ENCODE peak calls at places on chromosomes 13 and 19, in eight cellular contexts. Y is tibial nerve; B is heart right ventricle; N is body of pancreas; Z is cardiac muscle cell; X is astrocyte; P is CD8-positive, alpha-beta T cell; A is PC-9. J is an unnamed sample. For H3K4me1, the result is how much of the 10 kb centered on the place peaks cover.

GRCh38 chr13:47087841-47088240 is 191.0 kb upstream of the HTR2A start:
- DNase-seq in Y (no peak), B (no peak), N (no peak), Z (peak), X (peak), P (no peak), A (no peak), J (no peak)

GRCh38 chr13:104773775-104774174 is 1707.6 kb upstream of the SLC10A2 start:
- DNase-seq in Y (no peak), B (no peak), N (no peak), Z (peak), X (peak), P (no peak), A (no peak), J (no peak)

GRCh38 chr13:20721454-20722357 is 18.2 kb downstream of the IL17D start:
- DNase-seq in Y (no peak), B (peak), N (peak), Z (peak), X (peak), P (peak), A (peak), J (no peak)

GRCh38 chr19:14478113-14478545 is 3.0 kb upstream of the PTGER1 start:
- DNase-seq in Y (no peak), B (no peak), N (no peak), Z (no peak), X (no peak), P (no peak), A (no peak), J (no peak)

GRCh38 chr19:30666301-30666803 is 294.2 kb downstream of the ZNF536 start:
- DNase-seq in Y (no peak), B (peak), N (peak), Z (peak), X (no peak), P (peak), A (peak), J (no peak)

GRCh38 chr19:56839665-56840451 is 668 bp downstream of the PEG3 start:
- DNase-seq in Y (peak), B (peak), N (peak), Z (peak), X (no peak), P (peak), A (no peak), J (peak)

GRCh38 chr19:53538378-53539109 is 599 bp downstream of the ZNF331 start:
- DNase-seq in Y (no peak), B (peak), N (no peak), Z (no peak), X (no peak), P (no peak), A (peak), J (no peak)

GRCh38 chr13:75963318-75963717 is 327.2 kb downstream of the LMO7 start:
- DNase-seq in Y (no peak), B (no peak), N (no peak), Z (no peak), X (no peak), P (no peak), A (no peak), J (no peak)

GRCh38 chr13:28321751-28322150 is 173.2 kb downstream of the FLT1 start:
- DNase-seq in Y (no peak), B (no peak), N (no peak), Z (no peak), X (no peak), P (no peak), A (no peak), J (no peak)

GRCh38 chr13:78608705-78609463 is 5.5 kb upstream of the POU4F1 start:
- DNase-seq in Y (no peak), B (no peak), N (peak), Z (no peak), X (no peak), P (no peak), A (no peak), J (no peak)

GRCh38 chr19:7560271-7560670 is 24.8 kb downstream of the PNPLA6 start:
- DNase-seq in Y (no peak), B (no peak), N (no peak), Z (no peak), X (no peak), P (no peak), A (no peak), J (no peak)

GRCh38 chr13:112983428-112984196 is 14.6 kb downstream of the MCF2L start:
- DNase-seq in Y (no peak), B (peak), N (no peak), Z (no peak), X (no peak), P (no peak), A (peak), J (no peak)

GRCh38 chr13:108929532-108929931 is 300.1 kb downstream of the MYO16 start:
- DNase-seq in Y (no peak), B (no peak), N (no peak), Z (peak), X (no peak), P (no peak), A (no peak), J (no peak)

GRCh38 chr19:48997972-48998371 is 4.3 kb downstream of the RUVBL2 start:
- DNase-seq in Y (no peak), B (no peak), N (peak), Z (peak), X (no peak), P (peak), A (peak), J (no peak)

GRCh38 chr19:41734585-41734984 is 20.7 kb upstream of the CEACAM6 start:
- DNase-seq in Y (no peak), B (no peak), N (no peak), Z (no peak), X (no peak), P (no peak), A (peak), J (no peak)

GRCh38 chr19:17158584-17158983 is 56.6 kb upstream of the USE1 start:
- DNase-seq in Y (no peak), B (no peak), N (no peak), Z (no peak), X (no peak), P (no peak), A (no peak), J (no peak)

GRCh38 chr19:41646589-41647204 is 19.8 kb upstream of the CEACAM4 start:
- DNase-seq in Y (no peak), B (peak), N (peak), Z (peak), X (no peak), P (no peak), A (no peak), J (no peak)

GRCh38 chr19:47047931-47048399 is 459 bp downstream of the TMEM160 start:
- DNase-seq in Y (peak), B (peak), N (peak), Z (peak), X (peak), P (peak), A (peak), J (peak)

GRCh38 chr19:5958074-5958850 is 19.7 kb downstream of the RANBP3 start:
- DNase-seq in Y (no peak), B (no peak), N (no peak), Z (no peak), X (no peak), P (no peak), A (no peak), J (no peak)

GRCh38 chr19:13441810-13442512 is 64.3 kb downstream of the CACNA1A start:
- DNase-seq in Y (no peak), B (peak), N (peak), Z (peak), X (peak), P (peak), A (peak), J (no peak)

GRCh38 chr13:53398051-53398450 is 369.4 kb downstream of the OLFM4 start:
- DNase-seq in Y (no peak), B (no peak), N (no peak), Z (no peak), X (no peak), P (no peak), A (no peak), J (no peak)

GRCh38 chr19:16327131-16327450 is 2.5 kb downstream of the KLF2 start:
- DNase-seq in Y (no peak), B (no peak), N (no peak), Z (no peak), X (no peak), P (no peak), A (no peak), J (no peak)

GRCh38 chr19:56301886-56302620 is 12.6 kb downstream of the ZSCAN5A start:
- DNase-seq in Y (no peak), B (no peak), N (no peak), Z (no peak), X (no peak), P (no peak), A (no peak), J (no peak)

GRCh38 chr19:31300406-31300805 is 48.8 kb downstream of the TSHZ3 start:
- DNase-seq in Y (no peak), B (no peak), N (no peak), Z (no peak), X (no peak), P (no peak), A (no peak), J (no peak)

GRCh38 chr19:23896912-23897311 is 17.8 kb upstream of the ZNF726 start:
- DNase-seq in Y (no peak), B (no peak), N (no peak), Z (no peak), X (no peak), P (no peak), A (no peak), J (no peak)

GRCh38 chr13:28037399-28037798 is 48.9 kb upstream of the URAD start:
- DNase-seq in Y (no peak), B (no peak), N (no peak), Z (no peak), X (no peak), P (no peak), A (no peak), J (no peak)

GRCh38 chr13:69425235-69425634 is 682.4 kb upstream of the ATXN8OS start:
- DNase-seq in Y (no peak), B (no peak), N (no peak), Z (no peak), X (no peak), P (no peak), A (no peak), J (no peak)

GRCh38 chr13:106661236-106661635 is 93.3 kb upstream of the ARGLU1 start:
- DNase-seq in Y (no peak), B (no peak), N (no peak), Z (no peak), X (no peak), P (no peak), A (no peak), J (no peak)

GRCh38 chr19:5903502-5904301 is at the start of gene NDUFA11:
- DNase-seq in Y (peak), B (peak), N (peak), Z (peak), X (no peak), P (peak), A (peak), J (peak)

GRCh38 chr13:63184693-63185092 is 1769.0 kb upstream of the PCDH20 start:
- DNase-seq in Y (no peak), B (no peak), N (no peak), Z (peak), X (peak), P (no peak), A (peak), J (no peak)

GRCh38 chr13:39777527-39778061 is 122.1 kb downstream of the COG6 start:
- DNase-seq in Y (no peak), B (no peak), N (no peak), Z (peak), X (peak), P (no peak), A (peak), J (no peak)

GRCh38 chr19:11324079-11324661 is 15.3 kb downstream of the RAB3D start:
- DNase-seq in Y (peak), B (peak), N (peak), Z (peak), X (peak), P (no peak), A (peak), J (peak)

GRCh38 chr13:20983386-20983785 is 78.0 kb downstream of the LATS2 start:
- DNase-seq in Y (no peak), B (no peak), N (no peak), Z (no peak), X (no peak), P (no peak), A (no peak), J (no peak)

DNA sequence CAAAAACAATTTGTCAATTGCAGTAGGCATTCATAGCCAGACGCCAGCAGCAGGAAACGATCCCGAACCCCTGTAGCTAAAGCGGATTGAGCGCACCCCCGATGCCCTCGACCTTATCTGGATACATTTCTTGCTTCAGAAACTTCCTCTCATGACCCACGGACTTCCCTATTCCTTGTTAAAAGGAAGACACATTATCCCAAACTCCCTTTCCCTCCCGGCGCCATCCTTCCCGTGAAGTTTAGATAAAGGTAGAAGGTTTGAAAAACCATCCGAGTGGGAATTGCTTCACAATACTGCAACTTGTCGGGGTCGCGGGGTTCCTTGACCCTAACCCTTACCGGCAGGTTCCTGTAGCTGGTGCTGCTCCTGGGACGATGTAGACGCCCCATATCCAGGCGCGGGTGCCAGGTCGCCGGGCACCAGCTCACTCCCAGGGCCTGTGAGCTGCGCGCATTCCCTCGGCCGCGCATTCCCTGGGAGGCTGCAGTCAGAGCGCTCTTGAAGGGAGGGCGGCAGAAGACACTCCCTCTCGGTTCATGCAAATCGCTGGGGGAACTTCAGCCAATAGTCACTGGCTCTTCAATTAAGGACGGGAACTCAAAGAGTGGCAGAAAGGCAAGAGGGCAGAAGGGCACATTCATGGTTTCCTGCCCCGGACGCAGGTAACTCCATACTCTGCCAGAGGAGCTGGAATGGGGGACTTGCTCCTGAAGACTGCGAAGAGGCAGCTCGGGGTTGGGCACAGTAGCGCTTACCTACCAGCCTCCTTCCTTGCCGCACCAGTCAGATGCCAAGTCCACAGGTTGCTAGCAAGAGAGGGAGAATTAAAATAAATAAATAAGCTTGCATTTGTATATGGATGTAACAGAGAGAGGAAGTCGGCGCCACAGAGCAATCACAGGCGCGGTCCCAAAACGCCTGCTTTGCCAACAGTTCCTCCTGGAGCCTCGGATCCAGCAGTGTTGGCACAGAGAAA is 674 bp downstream of the PCDH20 start:
- DNase-seq in Y (no peak), B (peak), N (peak), Z (peak), X (peak), P (no peak), A (peak), J (no peak)
- H3K27ac ChIP-seq in Y (no peak), B (no peak), N (no peak), Z (no peak), X (no peak), P (no peak), A (no peak), J (peak)

GRCh38 chr13:81540777-81541176 is 1199.9 kb upstream of the SPRY2 start:
- DNase-seq in Y (no peak), B (no peak), N (no peak), Z (peak), X (no peak), P (no peak), A (no peak), J (no peak)
- TF ChIP-seq CTCF in Y (no peak), B (no peak), N (peak), Z (no peak), X (peak), P (no peak), A (peak), J (no peak)

GRCh38 chr13:98504029-98504351 is 72.9 kb downstream of the STK24 start:
- DNase-seq in Y (no peak), B (no peak), N (no peak), Z (no peak), X (no peak), P (no peak), A (no peak), J (no peak)
- H3K4me1 ChIP-seq in Y (half or more), B (half or more), N (half or more), Z (half or more), X (under half), P (under half), A (under half), J (half or more)

DNA sequence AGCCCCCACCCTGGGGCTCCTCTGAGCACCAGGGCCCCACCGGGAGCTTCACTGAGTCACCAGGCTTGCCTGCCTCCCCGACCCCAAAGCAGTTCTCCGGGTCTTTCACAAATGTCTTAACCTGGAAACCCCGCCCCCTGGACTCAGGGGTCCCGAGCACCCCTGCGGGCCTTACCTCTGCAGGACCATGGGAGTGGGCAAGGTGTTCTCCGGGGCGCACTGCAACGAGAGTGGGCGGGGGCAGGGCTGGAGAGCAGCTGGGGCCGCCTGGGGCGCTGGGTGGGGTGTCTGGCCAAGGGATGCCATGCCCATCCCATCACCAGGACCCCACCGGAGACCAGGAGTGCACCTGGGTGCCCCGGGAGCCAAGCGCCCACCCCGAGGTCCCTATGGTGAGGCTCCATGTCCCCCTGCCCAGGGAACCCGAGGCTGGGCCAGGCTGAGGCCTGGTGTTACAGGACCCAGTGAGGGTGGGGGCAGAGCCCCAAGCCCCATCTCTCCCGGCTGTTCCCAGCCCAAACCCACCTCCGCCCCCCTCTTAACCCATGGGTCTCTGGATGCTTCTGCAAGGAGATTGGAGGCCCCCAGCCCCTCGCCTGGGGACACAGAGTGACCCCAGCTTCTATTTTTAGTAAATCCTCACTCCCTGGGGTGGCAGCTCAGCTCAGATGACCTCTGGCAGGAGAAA is 10.9 kb downstream of the MKNK2 start:
- DNase-seq in Y (no peak), B (no peak), N (peak), Z (no peak), X (no peak), P (no peak), A (no peak), J (no peak)
- H3K27ac ChIP-seq in Y (peak), B (peak), N (no peak), Z (peak), X (no peak), P (no peak), A (no peak), J (peak)

J was measured in esophagus squamous epithelium.